ENCODE peak calls at places on chromosomes 1 and 21, in ten cellular contexts. J is HFFc6; I is fibroblast of pulmonary artery; C is naive thymus-derived CD4-positive, alpha-beta T cell; T is NCI-H2171 treated with DMSO at 0.1 percent for 48 hours; R is neuronal stem cell; B is neural progenitor cell; V is head of caudate nucleus; H is nephron progenitor cell; L is aorta. N is an unnamed sample.

GRCh38 chr1:15288173-15288926 is 41.3 kb downstream of the FHAD1 start:
- DNase-seq in I (no peak), T (peak), H (no peak), C (no peak), V (no peak), J (no peak), B (no peak), R (no peak), L (no peak), N (no peak)

GRCh38 chr1:61253059-61253735 is 170.8 kb downstream of the NFIA start:
- DNase-seq in C (no peak), L (peak), H (no peak), R (no peak), B (no peak), I (peak), J (peak), V (peak), T (peak), N (no peak)

GRCh38 chr1:206955476-206956312 is 9.4 kb upstream of the PIGR start:
- DNase-seq in T (no peak), I (no peak), R (no peak), C (no peak), B (no peak), H (no peak), L (no peak), J (no peak), V (no peak), N (no peak)

GRCh38 chr1:164380893-164381292 is 178.1 kb upstream of the PBX1 start:
- DNase-seq in C (no peak), J (no peak), V (no peak), T (no peak), R (no peak), H (no peak), L (peak), I (no peak), B (no peak), N (no peak)

GRCh38 chr21:39180429-39181019 is 2.7 kb downstream of the PSMG1 start:
- DNase-seq in R (no peak), V (no peak), J (peak), B (no peak), H (no peak), I (no peak), C (no peak), L (no peak), T (no peak), N (no peak)

GRCh38 chr21:37753122-37753599 is 163.1 kb downstream of the KCNJ6 start:
- DNase-seq in H (no peak), C (no peak), R (no peak), V (no peak), T (no peak), I (no peak), J (no peak), B (no peak), L (no peak), N (no peak)

GRCh38 chr1:156241311-156241811 is 623 bp upstream of the BGLAP start:
- DNase-seq in I (no peak), L (no peak), B (no peak), V (peak), R (no peak), H (no peak), C (no peak), T (no peak), J (no peak), N (no peak)

GRCh38 chr1:62989497-62989896 is 205.6 kb downstream of the ATG4C start:
- DNase-seq in C (no peak), H (no peak), V (no peak), B (no peak), J (no peak), R (no peak), L (no peak), I (no peak), T (peak), N (no peak)

GRCh38 chr1:225467193-225468020 is 39.6 kb upstream of the LBR start:
- DNase-seq in I (peak), V (peak), C (peak), T (no peak), L (peak), R (no peak), H (no peak), B (no peak), J (no peak), N (no peak)

GRCh38 chr1:244672961-244673695 is 20.2 kb downstream of the DESI2 start:
- DNase-seq in V (no peak), L (no peak), C (no peak), B (no peak), H (no peak), R (no peak), J (no peak), T (peak), I (peak), N (no peak)

GRCh38 chr1:72851597-72851996 is 569.3 kb upstream of the NEGR1 start:
- DNase-seq in H (no peak), L (no peak), V (no peak), C (no peak), I (no peak), T (no peak), J (no peak), B (peak), R (no peak), N (no peak)

GRCh38 chr21:44416193-44416592 is 39.1 kb upstream of the LRRC3 start:
- DNase-seq in C (no peak), T (no peak), H (no peak), V (no peak), R (no peak), I (no peak), L (peak), B (no peak), J (no peak), N (no peak)

GRCh38 chr1:214321686-214322453 is 40.9 kb downstream of the SMYD2 start:
- DNase-seq in L (no peak), J (no peak), T (no peak), C (no peak), H (no peak), I (no peak), V (no peak), R (no peak), B (no peak), N (no peak)

GRCh38 chr21:45970674-45971486 is 10.7 kb upstream of the COL6A1 start:
- DNase-seq in C (no peak), L (peak), T (peak), B (peak), R (no peak), J (no peak), H (peak), V (peak), I (peak), N (peak)

GRCh38 chr1:1435094-1435903 is at the start of gene VWA1:
- DNase-seq in B (peak), V (peak), L (no peak), R (no peak), T (no peak), C (peak), J (no peak), I (peak), H (peak), N (peak)

GRCh38 chr21:42682661-42683060 is 29.2 kb downstream of the PDE9A start:
- DNase-seq in L (no peak), J (no peak), B (no peak), V (no peak), I (no peak), C (no peak), R (no peak), H (no peak), T (no peak), N (no peak)

GRCh38 chr1:89087241-89087640 is 22.2 kb upstream of the GBP1 start:
- DNase-seq in R (no peak), L (no peak), B (no peak), I (no peak), H (no peak), J (no peak), V (no peak), T (no peak), C (no peak), N (no peak)

GRCh38 chr1:16112558-16113555 is 39.4 kb upstream of the FAM131C start:
- DNase-seq in V (no peak), C (no peak), T (no peak), J (no peak), H (peak), B (peak), R (no peak), L (peak), I (no peak), N (peak)

GRCh38 chr1:62285984-62286481 is 33.2 kb downstream of the KANK4 start:
- DNase-seq in H (peak), I (no peak), J (no peak), B (peak), L (no peak), T (no peak), V (peak), C (no peak), R (no peak), N (no peak)

GRCh38 chr1:83055391-83056170 is 943.4 kb downstream of the TTLL7 start:
- DNase-seq in C (no peak), B (no peak), I (no peak), V (no peak), H (no peak), L (no peak), R (no peak), T (no peak), J (no peak), N (no peak)

GRCh38 chr21:45982758-45983731 is 1.5 kb downstream of the COL6A1 start:
- DNase-seq in R (no peak), I (no peak), C (peak), B (peak), V (no peak), T (no peak), H (peak), J (no peak), L (peak), N (no peak)

GRCh38 chr1:16167331-16168143 is 11.7 kb upstream of the EPHA2 start:
- DNase-seq in J (no peak), C (peak), T (peak), R (peak), V (peak), I (no peak), H (peak), L (peak), B (peak), N (peak)

GRCh38 chr1:209583408-209583807 is at the start of gene CAMK1G:
- DNase-seq in C (no peak), T (no peak), J (peak), H (peak), R (peak), B (peak), I (peak), L (no peak), V (peak), N (peak)

GRCh38 chr1:1625824-1626206 is 6.2 kb upstream of the MMP23B start:
- DNase-seq in T (no peak), B (no peak), H (no peak), R (no peak), J (no peak), L (peak), V (no peak), C (no peak), I (no peak), N (no peak)

GRCh38 chr21:14869984-14870840 is 194.6 kb downstream of the NRIP1 start:
- DNase-seq in L (no peak), B (no peak), T (no peak), H (no peak), J (no peak), V (no peak), I (no peak), R (no peak), C (no peak), N (no peak)

GRCh38 chr1:115761601-115762302 is 6.8 kb downstream of the CASQ2 start:
- DNase-seq in R (no peak), V (no peak), L (no peak), I (no peak), B (no peak), C (no peak), H (no peak), J (no peak), T (no peak), N (no peak)

GRCh38 chr1:228149341-228150020 is at the start of gene GJC2:
- DNase-seq in H (peak), T (no peak), B (peak), I (peak), C (no peak), R (no peak), L (peak), J (no peak), V (peak), N (no peak)

GRCh38 chr1:97516588-97516987 is 404.2 kb downstream of the DPYD start:
- DNase-seq in B (no peak), T (no peak), I (no peak), L (no peak), J (no peak), C (no peak), V (no peak), R (no peak), H (no peak), N (no peak)

GRCh38 chr1:162276493-162276892 is 100.2 kb downstream of the SPATA46 start:
- DNase-seq in L (no peak), T (peak), B (no peak), C (no peak), V (no peak), J (peak), H (no peak), R (no peak), I (peak), N (no peak)

GRCh38 chr1:61120998-61121397 is 38.6 kb downstream of the NFIA start:
- DNase-seq in H (no peak), J (no peak), L (no peak), B (no peak), V (no peak), R (no peak), I (peak), C (no peak), T (no peak), N (no peak)

GRCh38 chr1:241964550-241965241 is 7.1 kb downstream of the BECN2 start:
- DNase-seq in C (no peak), B (no peak), T (no peak), I (peak), J (no peak), V (no peak), R (no peak), L (peak), H (no peak), N (no peak)

GRCh38 chr1:93993731-93994130 is 84.5 kb upstream of the GCLM start:
- DNase-seq in L (no peak), J (peak), T (no peak), I (no peak), R (no peak), C (no peak), H (no peak), V (no peak), B (no peak), N (no peak)

GRCh38 chr1:41800237-41800902 is 118.4 kb downstream of the HIVEP3 start:
- DNase-seq in V (peak), L (peak), H (no peak), B (no peak), C (no peak), T (no peak), R (no peak), I (no peak), J (no peak), N (no peak)

GRCh38 chr1:83627045-83627444 is 371.9 kb downstream of the TTLL7 start:
- DNase-seq in L (no peak), V (no peak), J (no peak), C (no peak), R (no peak), I (no peak), B (no peak), T (no peak), H (no peak), N (no peak)

GRCh38 chr1:76006234-76006633 is 68.3 kb upstream of the ST6GALNAC3 start:
- DNase-seq in I (peak), T (no peak), J (peak), V (no peak), C (no peak), R (no peak), B (no peak), H (no peak), L (no peak), N (no peak)

GRCh38 chr1:72283204-72284083 is 1.1 kb upstream of the NEGR1 start:
- DNase-seq in R (peak), V (peak), I (peak), J (peak), B (peak), T (peak), L (peak), C (peak), H (peak), N (peak)

GRCh38 chr1:230581446-230582079 is 60.7 kb upstream of the COG2 start:
- DNase-seq in R (no peak), H (no peak), T (peak), L (no peak), I (no peak), B (peak), J (no peak), V (no peak), C (no peak), N (no peak)

N was measured in neural crest cell.